ENCODE peak calls at places on chromosome 17, in five cellular contexts. E, T, A, B and V are unnamed samples.

GRCh38 chr17:9729735-9730420 is 61.5 kb downstream of the DHRS7C start:
- DNase-seq in E (no peak), T (no peak), A (peak), B (no peak), V (no peak)

GRCh38 chr17:7224110-7224509 is 4.4 kb downstream of the ACADVL start:
- DNase-seq in E (no peak), T (no peak), A (no peak), B (no peak), V (no peak)

GRCh38 chr17:39668141-39668924 is at the start of gene PNMT:
- DNase-seq in E (peak), T (peak), A (peak), B (peak), V (no peak)

GRCh38 chr17:69547230-69547629 is 132.7 kb downstream of the MAP2K6 start:
- DNase-seq in E (no peak), T (no peak), A (no peak), B (no peak), V (no peak)

GRCh38 chr17:1714488-1714979 is 4.4 kb upstream of the TLCD2 start:
- DNase-seq in E (peak), T (peak), A (peak), B (peak), V (peak)

GRCh38 chr17:7572588-7573323 is 6.7 kb upstream of the CD68 start:
- DNase-seq in E (peak), T (peak), A (peak), B (peak), V (peak)

GRCh38 chr17:50498021-50498874 is 10.0 kb upstream of the MYCBPAP start:
- DNase-seq in E (peak), T (no peak), A (no peak), B (no peak), V (no peak)

GRCh38 chr17:82444284-82444893 is 6.2 kb downstream of the CYBC1 start:
- DNase-seq in E (no peak), T (no peak), A (no peak), B (no peak), V (no peak)

GRCh38 chr17:83103200-83103937 is 24.0 kb downstream of the METRNL start:
- DNase-seq in E (peak), T (no peak), A (peak), B (peak), V (no peak)

GRCh38 chr17:8732406-8733065 is 12.1 kb downstream of the CCDC42 start:
- DNase-seq in E (no peak), T (no peak), A (peak), B (peak), V (no peak)

GRCh38 chr17:67503184-67503583 is 126.1 kb downstream of the PITPNC1 start:
- DNase-seq in E (no peak), T (peak), A (peak), B (no peak), V (no peak)

GRCh38 chr17:61149862-61150362 is 249.7 kb upstream of the TBX2 start:
- DNase-seq in E (no peak), T (no peak), A (no peak), B (no peak), V (peak)

GRCh38 chr17:37702605-37703004 is 42.3 kb downstream of the HNF1B start:
- DNase-seq in E (peak), T (peak), A (peak), B (no peak), V (peak)

GRCh38 chr17:54408741-54409140 is 491.9 kb upstream of the TOM1L1 start:
- DNase-seq in E (no peak), T (no peak), A (no peak), B (no peak), V (no peak)

GRCh38 chr17:42072323-42073187 is 22.2 kb upstream of the C17orf113 start:
- DNase-seq in E (no peak), T (no peak), A (no peak), B (no peak), V (no peak)

GRCh38 chr17:63275318-63275967 is 170.7 kb downstream of the CYB561 start:
- DNase-seq in E (no peak), T (peak), A (peak), B (no peak), V (peak)

GRCh38 chr17:1643293-1643998 is 2.1 kb downstream of the SCARF1 start:
- DNase-seq in E (peak), T (no peak), A (no peak), B (no peak), V (no peak)

GRCh38 chr17:42519546-42520444 is 16.2 kb upstream of the NAGLU start:
- DNase-seq in E (peak), T (peak), A (peak), B (peak), V (peak)

GRCh38 chr17:80029235-80029974 is 6.3 kb downstream of the TBC1D16 start:
- DNase-seq in E (peak), T (peak), A (peak), B (peak), V (peak)

GRCh38 chr17:51481370-51481769 is 221.0 kb downstream of the UTP18 start:
- DNase-seq in E (no peak), T (no peak), A (no peak), B (no peak), V (no peak)

GRCh38 chr17:41369713-41370112 is at the start of gene KRT33B:
- DNase-seq in E (no peak), T (no peak), A (no peak), B (no peak), V (no peak)

GRCh38 chr17:72826602-72827001 is 265.9 kb downstream of the SLC39A11 start:
- DNase-seq in E (no peak), T (peak), A (peak), B (no peak), V (no peak)

DNA sequence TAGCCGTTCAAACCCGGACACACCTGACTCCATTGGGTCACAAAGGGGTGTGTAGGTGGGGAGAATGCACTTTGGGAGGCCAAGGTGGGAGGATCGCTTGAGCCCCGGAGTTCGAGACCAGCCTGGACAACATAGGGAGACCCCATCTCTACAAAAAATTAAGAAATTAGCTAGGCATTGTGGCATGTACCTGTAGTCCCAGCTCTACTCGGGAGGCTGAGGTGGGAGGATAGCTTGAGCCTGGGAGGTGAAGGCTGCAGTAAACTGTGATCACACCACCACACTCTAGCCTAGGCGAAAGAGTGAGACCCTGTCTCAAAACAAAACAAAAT is 942 bp upstream of the PHOSPHO1 start:
- DNase-seq in E (no peak), T (no peak), A (no peak), B (no peak), V (no peak)
- H3K4me3 ChIP-seq in E (no peak), T (no peak), A (no peak), B (peak), V (no peak)

GRCh38 chr17:45060824-45061605 is at the start of gene NMT1:
- DNase-seq in E (peak), T (peak), A (peak), B (peak), V (peak)
- TF ChIP-seq CTCF in E (no peak), T (no peak), A (no peak), B (no peak), V (no peak)

GRCh38 chr17:79000396-79001189 is 9.0 kb downstream of the CANT1 start:
- DNase-seq in E (no peak), T (no peak), A (no peak), B (peak), V (no peak)
- H3K4me3 ChIP-seq in E (no peak), T (no peak), A (no peak), B (no peak), V (no peak)

GRCh38 chr17:16304832-16305231 is 48.4 kb downstream of the CENPV start:
- DNase-seq in E (no peak), T (no peak), A (peak), B (no peak), V (no peak)
- TF ChIP-seq CTCF in E (peak), T (peak), A (peak), B (no peak), V (peak)

GRCh38 chr17:65522751-65523404 is 38.6 kb downstream of the AXIN2 start:
- DNase-seq in E (no peak), T (no peak), A (no peak), B (peak), V (no peak)
- H3K4me3 ChIP-seq in E (no peak), T (no peak), A (no peak), B (no peak), V (no peak)

DNA sequence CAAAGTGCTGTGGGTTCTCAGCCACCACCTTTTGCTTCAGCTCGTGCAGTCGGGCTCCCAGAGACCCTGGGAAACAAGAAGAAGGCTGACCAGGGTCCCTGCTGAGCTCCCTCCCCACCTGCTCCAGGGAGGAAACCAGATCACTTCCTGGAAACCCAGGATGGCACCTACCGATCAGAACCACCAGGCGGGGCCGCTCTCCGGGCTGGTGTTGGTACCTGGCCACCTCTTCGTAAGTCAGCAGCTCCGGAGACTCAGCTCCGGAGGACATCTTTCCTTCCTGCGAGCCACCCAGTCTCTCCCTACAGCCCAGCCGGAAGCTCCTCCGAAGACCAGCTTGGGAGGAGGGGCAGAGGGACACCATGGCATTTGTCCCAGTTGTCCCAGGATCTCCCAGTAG is 18.9 kb downstream of the MPP3 start:
- DNase-seq in E (no peak), T (no peak), A (no peak), B (no peak), V (no peak)
- TF ChIP-seq CTCF in E (no peak), T (no peak), A (no peak), B (no peak), V (no peak)

DNA sequence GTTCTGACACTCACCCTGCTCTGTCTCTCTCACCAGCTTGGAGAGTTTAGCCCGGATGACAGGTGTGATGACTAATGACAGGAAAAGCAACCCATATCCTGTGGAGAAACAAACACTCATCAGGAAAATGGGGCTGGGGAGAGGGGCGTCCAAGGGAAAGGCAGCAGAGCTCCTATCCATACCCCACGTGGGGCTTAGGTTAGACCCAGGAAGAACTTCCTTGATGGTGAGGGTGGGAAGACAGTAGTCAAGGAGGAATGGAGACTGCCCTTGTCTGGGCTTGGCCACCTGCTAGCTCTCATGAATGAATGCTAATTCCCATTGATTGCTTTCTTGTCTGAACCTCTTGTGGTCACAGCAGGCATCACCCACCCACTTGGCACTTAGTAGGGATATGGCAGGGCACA is 3.8 kb downstream of the SLC46A1 start:
- DNase-seq in E (no peak), T (no peak), A (no peak), B (no peak), V (no peak)
- H3K4me3 ChIP-seq in E (no peak), T (no peak), A (no peak), B (no peak), V (no peak)